ENCODE peak calls at places on chromosomes 6 and 20, in eight cellular contexts. W is astrocyte of the spinal cord, E is skeletal muscle cell, G is EL, S is RCC 7860, X is T-helper 2 cell, O is NCI-H2081, Q is colonic mucosa. Z is an unnamed sample.

GRCh38 chr6:143570147-143570853 is 58.8 kb upstream of the FUCA2 start:
- DNase-seq in S (no peak), Q (no peak), E (no peak), G (no peak), O (no peak), W (no peak), X (no peak), Z (no peak)

GRCh38 chr6:142413111-142413510 is 111.3 kb downstream of the ADGRG6 start:
- DNase-seq in E (no peak), O (no peak), X (no peak), S (peak), G (peak), Q (no peak), W (no peak), Z (no peak)

GRCh38 chr20:25035924-25036323 is 22.0 kb downstream of the ACSS1 start:
- DNase-seq in Q (no peak), O (no peak), S (no peak), E (no peak), G (no peak), X (no peak), W (no peak), Z (peak)

GRCh38 chr6:42136508-42137191 is 5.8 kb downstream of the C6orf132 start:
- DNase-seq in S (peak), O (no peak), X (no peak), E (no peak), W (peak), Q (peak), G (peak), Z (no peak)

GRCh38 chr6:346389-347030 is 45.0 kb upstream of the IRF4 start:
- DNase-seq in W (peak), S (no peak), X (no peak), G (no peak), E (peak), O (no peak), Q (no peak), Z (peak)

GRCh38 chr6:17957488-17957887 is 29.9 kb downstream of the KIF13A start:
- DNase-seq in X (no peak), E (no peak), Q (no peak), S (no peak), O (no peak), W (no peak), G (no peak), Z (peak)

GRCh38 chr6:20459682-20460081 is 58.0 kb downstream of the E2F3 start:
- DNase-seq in O (no peak), G (no peak), W (no peak), S (no peak), X (no peak), E (no peak), Q (no peak), Z (no peak)

GRCh38 chr6:91088515-91088914 is 501.6 kb upstream of the MAP3K7 start:
- DNase-seq in X (no peak), W (no peak), E (no peak), O (peak), Q (no peak), G (no peak), S (no peak), Z (no peak)

GRCh38 chr6:160343144-160343543 is 5.0 kb upstream of the SLC22A3 start:
- DNase-seq in O (no peak), G (no peak), W (no peak), E (no peak), S (no peak), X (no peak), Q (no peak), Z (no peak)

GRCh38 chr6:31426395-31426794 is 23.0 kb downstream of the MICA start:
- DNase-seq in E (no peak), S (no peak), X (no peak), O (no peak), Q (no peak), G (no peak), W (no peak), Z (no peak)

Z was measured in foreskin melanocyte.